ENCODE peak calls at places on chromosome 21, in eight cellular contexts. L is AG20443; W is right lobe of liver; R is stimulated activated CD4-positive, alpha-beta T cell treated with anti-CD3 and anti-CD28 coated beads, Interleukin-12 subunit alpha, Interleukin-12 subunit beta, amount 100 ng/mL, for 24 hours; U is posterior cingulate gyrus; Y is COLO829; V is naive thymus-derived CD4-positive, alpha-beta T cell; P is T-helper 2 cell. E is an unnamed sample.

GRCh38 chr21:43879348-43880110 is 14.5 kb downstream of the AGPAT3 start:
- DNase-seq in R (no peak), V (no peak), L (no peak), P (no peak), Y (no peak), U (peak), W (no peak), E (no peak)

GRCh38 chr21:15932681-15933200 is 203.0 kb downstream of the USP25 start:
- DNase-seq in P (no peak), U (no peak), L (no peak), W (no peak), Y (no peak), V (no peak), R (no peak), E (no peak)

GRCh38 chr21:35796834-35797233 is 263.5 kb downstream of the SETD4 start:
- DNase-seq in L (no peak), W (no peak), Y (peak), U (no peak), V (no peak), P (no peak), R (no peak), E (no peak)

GRCh38 chr21:26405735-26406361 is 167.2 kb downstream of the CYYR1 start:
- DNase-seq in V (no peak), W (no peak), Y (peak), L (peak), U (peak), P (no peak), R (no peak), E (no peak)

GRCh38 chr21:35020902-35021301 is 28.2 kb downstream of the RUNX1 start:
- DNase-seq in W (no peak), Y (no peak), R (no peak), V (no peak), L (peak), U (no peak), P (no peak), E (no peak)

GRCh38 chr21:45408811-45409261 is 3.9 kb downstream of the COL18A1 start:
- DNase-seq in Y (no peak), L (no peak), U (peak), R (no peak), V (no peak), P (no peak), W (no peak), E (no peak)

GRCh38 chr21:15688809-15689208 is 41.0 kb upstream of the USP25 start:
- DNase-seq in L (no peak), W (no peak), Y (no peak), U (no peak), R (no peak), V (no peak), P (no peak), E (no peak)

GRCh38 chr21:15857740-15858139 is 128.0 kb downstream of the USP25 start:
- DNase-seq in V (no peak), W (no peak), U (no peak), Y (no peak), P (no peak), R (no peak), L (no peak), E (no peak)

GRCh38 chr21:25005388-25005787 is 601.9 kb downstream of the MRPL39 start:
- DNase-seq in P (no peak), L (no peak), U (no peak), Y (no peak), W (no peak), V (no peak), R (no peak), E (no peak)